ENCODE peak calls at places on chromosomes 16 and 17, in seven cellular contexts. V, Z, N, X, Q, A and I are unnamed samples.

GRCh38 chr16:20004931-20005330 is 68.8 kb downstream of the GPR139 start:
- DNase-seq in V (no peak), Z (peak), N (no peak), X (no peak), Q (no peak), A (no peak), I (no peak)

GRCh38 chr16:20822451-20823128 is 16.3 kb downstream of the REXO5 start:
- DNase-seq in V (no peak), Z (no peak), N (no peak), X (no peak), Q (no peak), A (no peak), I (no peak)

GRCh38 chr17:47192549-47192948 is 3.5 kb upstream of the CDC27 start:
- DNase-seq in V (no peak), Z (no peak), N (no peak), X (no peak), Q (no peak), A (no peak), I (no peak)

GRCh38 chr17:81990836-81991683 is 13.6 kb downstream of the ASPSCR1 start:
- DNase-seq in V (no peak), Z (no peak), N (no peak), X (no peak), Q (no peak), A (no peak), I (no peak)

GRCh38 chr17:9971991-9972390 is 66.9 kb upstream of the RCVRN start:
- DNase-seq in V (no peak), Z (peak), N (peak), X (no peak), Q (no peak), A (peak), I (peak)

GRCh38 chr17:51371732-51372151 is 111.4 kb downstream of the UTP18 start:
- DNase-seq in V (no peak), Z (peak), N (peak), X (peak), Q (peak), A (peak), I (peak)

GRCh38 chr16:84617068-84617630 is 729 bp downstream of the COTL1 start:
- DNase-seq in V (no peak), Z (peak), N (peak), X (no peak), Q (no peak), A (no peak), I (no peak)

GRCh38 chr17:78995761-78996451 is 13.7 kb downstream of the CANT1 start:
- DNase-seq in V (no peak), Z (no peak), N (peak), X (no peak), Q (no peak), A (no peak), I (peak)

GRCh38 chr16:23803591-23804123 is 32.1 kb upstream of the PRKCB start:
- DNase-seq in V (peak), Z (peak), N (peak), X (peak), Q (peak), A (peak), I (peak)

GRCh38 chr16:50593410-50594139 is 45.4 kb downstream of the NKD1 start:
- DNase-seq in V (no peak), Z (peak), N (no peak), X (no peak), Q (peak), A (peak), I (no peak)

GRCh38 chr17:18920911-18921441 is 31.0 kb upstream of the SLC5A10 start:
- DNase-seq in V (no peak), Z (no peak), N (no peak), X (no peak), Q (no peak), A (peak), I (no peak)

GRCh38 chr17:81427446-81428120 is 32.3 kb downstream of the BAHCC1 start:
- DNase-seq in V (no peak), Z (no peak), N (no peak), X (no peak), Q (no peak), A (no peak), I (no peak)

GRCh38 chr17:40174528-40174927 is 2.7 kb upstream of the RAPGEFL1 start:
- DNase-seq in V (no peak), Z (no peak), N (no peak), X (no peak), Q (no peak), A (no peak), I (no peak)

GRCh38 chr17:56653877-56654276 is 60.4 kb downstream of the NOG start:
- DNase-seq in V (peak), Z (peak), N (peak), X (peak), Q (peak), A (peak), I (peak)

GRCh38 chr17:82236142-82236971 is 7.5 kb downstream of the SLC16A3 start:
- DNase-seq in V (peak), Z (peak), N (peak), X (peak), Q (peak), A (peak), I (peak)

GRCh38 chr17:3043737-3044365 is 19.6 kb downstream of the OR1D5 start:
- DNase-seq in V (no peak), Z (peak), N (peak), X (no peak), Q (no peak), A (no peak), I (peak)

GRCh38 chr17:41544497-41544896 is 16.4 kb upstream of the KRT19 start:
- DNase-seq in V (no peak), Z (no peak), N (peak), X (no peak), Q (no peak), A (no peak), I (no peak)

GRCh38 chr17:7747586-7747985 is 30.0 kb downstream of the DNAH2 start:
- DNase-seq in V (no peak), Z (no peak), N (no peak), X (no peak), Q (no peak), A (peak), I (no peak)

GRCh38 chr16:31499928-31500327 is 8.3 kb downstream of the RUSF1 start:
- DNase-seq in V (no peak), Z (no peak), N (no peak), X (no peak), Q (no peak), A (no peak), I (no peak)

GRCh38 chr16:73154063-73154870 is 106.3 kb upstream of the ZFHX3 start:
- DNase-seq in V (no peak), Z (no peak), N (no peak), X (no peak), Q (no peak), A (no peak), I (peak)

GRCh38 chr16:81189100-81189664 is 49.3 kb upstream of the BCO1 start:
- DNase-seq in V (no peak), Z (no peak), N (no peak), X (no peak), Q (no peak), A (peak), I (peak)